ENCODE peak calls at places on chromosomes 5 and 9, in six cellular contexts. One of them, this sample, is unnamed.

GRCh38 chr9:96505316-96505991 is 55.5 kb downstream of the HABP4 start:
- DNase-seq in mesendoderm: no peak
- DNase-seq in LoVo: no peak
- DNase-seq in WTC11: no peak
- DNase-seq in effector memory CD8-positive, alpha-beta T cell: no peak
- DNase-seq in posterior vena cava: no peak
- DNase-seq in this sample: no peak

GRCh38 chr5:84088996-84089395 is 295.7 kb downstream of the EDIL3 start:
- DNase-seq in mesendoderm: peak
- DNase-seq in LoVo: no peak
- DNase-seq in WTC11: no peak
- DNase-seq in effector memory CD8-positive, alpha-beta T cell: no peak
- DNase-seq in posterior vena cava: no peak
- DNase-seq in this sample: no peak

GRCh38 chr9:133955821-133956411 is 36.2 kb downstream of the VAV2 start:
- DNase-seq in mesendoderm: peak
- DNase-seq in LoVo: no peak
- DNase-seq in WTC11: peak
- DNase-seq in effector memory CD8-positive, alpha-beta T cell: no peak
- DNase-seq in posterior vena cava: no peak
- DNase-seq in this sample: no peak

GRCh38 chr5:31427013-31427783 is 104.7 kb downstream of the DROSHA start:
- DNase-seq in mesendoderm: peak
- DNase-seq in LoVo: no peak
- DNase-seq in WTC11: no peak
- DNase-seq in effector memory CD8-positive, alpha-beta T cell: no peak
- DNase-seq in posterior vena cava: no peak
- DNase-seq in this sample: no peak

GRCh38 chr5:102764381-102765005 is 9.4 kb downstream of the PAM start:
- DNase-seq in mesendoderm: no peak
- DNase-seq in LoVo: no peak
- DNase-seq in WTC11: no peak
- DNase-seq in effector memory CD8-positive, alpha-beta T cell: peak
- DNase-seq in posterior vena cava: no peak
- DNase-seq in this sample: no peak

GRCh38 chr5:115465416-115465815 is 79.2 kb downstream of the FEM1C start:
- DNase-seq in mesendoderm: no peak
- DNase-seq in LoVo: no peak
- DNase-seq in WTC11: no peak
- DNase-seq in effector memory CD8-positive, alpha-beta T cell: no peak
- DNase-seq in posterior vena cava: no peak
- DNase-seq in this sample: no peak

GRCh38 chr5:146007973-146008372 is 71.6 kb downstream of the SH3RF2 start:
- DNase-seq in mesendoderm: no peak
- DNase-seq in LoVo: no peak
- DNase-seq in WTC11: no peak
- DNase-seq in effector memory CD8-positive, alpha-beta T cell: no peak
- DNase-seq in posterior vena cava: no peak
- DNase-seq in this sample: no peak

GRCh38 chr9:137089232-137089947 is 2.6 kb downstream of the MAN1B1 start:
- DNase-seq in mesendoderm: no peak
- DNase-seq in LoVo: no peak
- DNase-seq in WTC11: no peak
- DNase-seq in effector memory CD8-positive, alpha-beta T cell: no peak
- DNase-seq in posterior vena cava: no peak
- DNase-seq in this sample: no peak

GRCh38 chr9:35293381-35293780 is 131.6 kb downstream of the UNC13B start:
- DNase-seq in mesendoderm: peak
- DNase-seq in LoVo: no peak
- DNase-seq in WTC11: no peak
- DNase-seq in effector memory CD8-positive, alpha-beta T cell: no peak
- DNase-seq in posterior vena cava: no peak
- DNase-seq in this sample: no peak

GRCh38 chr5:179132586-179133355 is 72.6 kb downstream of the ZNF354C start:
- DNase-seq in mesendoderm: no peak
- DNase-seq in LoVo: no peak
- DNase-seq in WTC11: no peak
- DNase-seq in effector memory CD8-positive, alpha-beta T cell: no peak
- DNase-seq in posterior vena cava: peak
- DNase-seq in this sample: no peak

GRCh38 chr5:84437673-84438315 is 53.1 kb upstream of the EDIL3 start:
- DNase-seq in mesendoderm: no peak
- DNase-seq in LoVo: peak
- DNase-seq in WTC11: no peak
- DNase-seq in effector memory CD8-positive, alpha-beta T cell: no peak
- DNase-seq in posterior vena cava: no peak
- DNase-seq in this sample: no peak

GRCh38 chr5:74031536-74031935 is 405.5 kb downstream of the ARHGEF28 start:
- DNase-seq in mesendoderm: peak
- DNase-seq in LoVo: no peak
- DNase-seq in WTC11: no peak
- DNase-seq in effector memory CD8-positive, alpha-beta T cell: no peak
- DNase-seq in posterior vena cava: no peak
- DNase-seq in this sample: no peak

GRCh38 chr5:77356740-77357139 is 135.4 kb downstream of the WDR41 start:
- DNase-seq in mesendoderm: peak
- DNase-seq in LoVo: no peak
- DNase-seq in WTC11: no peak
- DNase-seq in effector memory CD8-positive, alpha-beta T cell: no peak
- DNase-seq in posterior vena cava: no peak
- DNase-seq in this sample: no peak

GRCh38 chr5:124655211-124655880 is 91.1 kb downstream of the ZNF608 start:
- DNase-seq in mesendoderm: no peak
- DNase-seq in LoVo: peak
- DNase-seq in WTC11: no peak
- DNase-seq in effector memory CD8-positive, alpha-beta T cell: no peak
- DNase-seq in posterior vena cava: no peak
- DNase-seq in this sample: no peak

GRCh38 chr5:75681125-75681830 is 36.0 kb downstream of the POC5 start:
- DNase-seq in mesendoderm: peak
- DNase-seq in LoVo: peak
- DNase-seq in WTC11: no peak
- DNase-seq in effector memory CD8-positive, alpha-beta T cell: no peak
- DNase-seq in posterior vena cava: no peak
- DNase-seq in this sample: no peak

GRCh38 chr9:115002371-115003120 is 72.2 kb upstream of the TNFSF8 start:
- DNase-seq in mesendoderm: no peak
- DNase-seq in LoVo: no peak
- DNase-seq in WTC11: no peak
- DNase-seq in effector memory CD8-positive, alpha-beta T cell: no peak
- DNase-seq in posterior vena cava: no peak
- DNase-seq in this sample: no peak

GRCh38 chr9:81538929-81539716 is 150.2 kb downstream of the TLE1 start:
- DNase-seq in mesendoderm: no peak
- DNase-seq in LoVo: no peak
- DNase-seq in WTC11: no peak
- DNase-seq in effector memory CD8-positive, alpha-beta T cell: no peak
- DNase-seq in posterior vena cava: no peak
- DNase-seq in this sample: no peak

GRCh38 chr9:132041825-132042224 is 37.8 kb downstream of the MED27 start:
- DNase-seq in mesendoderm: no peak
- DNase-seq in LoVo: no peak
- DNase-seq in WTC11: no peak
- DNase-seq in effector memory CD8-positive, alpha-beta T cell: no peak
- DNase-seq in posterior vena cava: no peak
- DNase-seq in this sample: no peak

GRCh38 chr9:105338308-105338707 is 93.9 kb downstream of the SLC44A1 start:
- DNase-seq in mesendoderm: no peak
- DNase-seq in LoVo: no peak
- DNase-seq in WTC11: no peak
- DNase-seq in effector memory CD8-positive, alpha-beta T cell: no peak
- DNase-seq in posterior vena cava: no peak
- DNase-seq in this sample: no peak

GRCh38 chr9:127356906-127357305 is 40.1 kb upstream of the SLC2A8 start:
- DNase-seq in mesendoderm: no peak
- DNase-seq in LoVo: no peak
- DNase-seq in WTC11: no peak
- DNase-seq in effector memory CD8-positive, alpha-beta T cell: no peak
- DNase-seq in posterior vena cava: no peak
- DNase-seq in this sample: no peak

GRCh38 chr5:111902436-111902835 is 145.4 kb upstream of the NREP start:
- DNase-seq in mesendoderm: no peak
- DNase-seq in LoVo: no peak
- DNase-seq in WTC11: no peak
- DNase-seq in effector memory CD8-positive, alpha-beta T cell: no peak
- DNase-seq in posterior vena cava: no peak
- DNase-seq in this sample: no peak

GRCh38 chr5:75885849-75886596 is 168.8 kb upstream of the POC5 start:
- DNase-seq in mesendoderm: peak
- DNase-seq in LoVo: no peak
- DNase-seq in WTC11: peak
- DNase-seq in effector memory CD8-positive, alpha-beta T cell: no peak
- DNase-seq in posterior vena cava: no peak
- DNase-seq in this sample: no peak

GRCh38 chr5:92565673-92566072 is 1015.3 kb downstream of the NR2F1-AS1 start:
- DNase-seq in mesendoderm: no peak
- DNase-seq in LoVo: no peak
- DNase-seq in WTC11: no peak
- DNase-seq in effector memory CD8-positive, alpha-beta T cell: no peak
- DNase-seq in posterior vena cava: no peak
- DNase-seq in this sample: no peak

GRCh38 chr5:125890387-125890955 is 532.7 kb upstream of the GRAMD2B start:
- DNase-seq in mesendoderm: no peak
- DNase-seq in LoVo: no peak
- DNase-seq in WTC11: no peak
- DNase-seq in effector memory CD8-positive, alpha-beta T cell: no peak
- DNase-seq in posterior vena cava: no peak
- DNase-seq in this sample: no peak

GRCh38 chr9:104895572-104895971 is 32.4 kb downstream of the ABCA1 start:
- DNase-seq in mesendoderm: no peak
- DNase-seq in LoVo: no peak
- DNase-seq in WTC11: no peak
- DNase-seq in effector memory CD8-positive, alpha-beta T cell: no peak
- DNase-seq in posterior vena cava: no peak
- DNase-seq in this sample: no peak

GRCh38 chr5:112938286-112938685 is 16.3 kb upstream of the REEP5 start:
- DNase-seq in mesendoderm: no peak
- DNase-seq in LoVo: no peak
- DNase-seq in WTC11: no peak
- DNase-seq in effector memory CD8-positive, alpha-beta T cell: no peak
- DNase-seq in posterior vena cava: no peak
- DNase-seq in this sample: no peak

GRCh38 chr5:103034662-103035392 is 85.1 kb downstream of the GIN1 start:
- DNase-seq in mesendoderm: no peak
- DNase-seq in LoVo: no peak
- DNase-seq in WTC11: no peak
- DNase-seq in effector memory CD8-positive, alpha-beta T cell: no peak
- DNase-seq in posterior vena cava: no peak
- DNase-seq in this sample: no peak

GRCh38 chr5:132446621-132447020 is 44.0 kb downstream of the IRF1 start:
- DNase-seq in mesendoderm: no peak
- DNase-seq in LoVo: no peak
- DNase-seq in WTC11: no peak
- DNase-seq in effector memory CD8-positive, alpha-beta T cell: no peak
- DNase-seq in posterior vena cava: peak
- DNase-seq in this sample: no peak

GRCh38 chr9:75889977-75890540 is 414 bp upstream of the PCSK5 start:
- DNase-seq in mesendoderm: no peak
- DNase-seq in LoVo: peak
- DNase-seq in WTC11: no peak
- DNase-seq in effector memory CD8-positive, alpha-beta T cell: no peak
- DNase-seq in posterior vena cava: peak
- DNase-seq in this sample: no peak

GRCh38 chr9:16715404-16715803 is 155.1 kb downstream of the BNC2 start:
- DNase-seq in mesendoderm: no peak
- DNase-seq in LoVo: no peak
- DNase-seq in WTC11: no peak
- DNase-seq in effector memory CD8-positive, alpha-beta T cell: no peak
- DNase-seq in posterior vena cava: no peak
- DNase-seq in this sample: no peak

GRCh38 chr5:35753500-35753899 is 103.2 kb upstream of the IL7R start:
- DNase-seq in mesendoderm: peak
- DNase-seq in LoVo: no peak
- DNase-seq in WTC11: no peak
- DNase-seq in effector memory CD8-positive, alpha-beta T cell: no peak
- DNase-seq in posterior vena cava: no peak
- DNase-seq in this sample: no peak